ENCODE peak calls at places on chromosomes 5 and 9, in four cellular contexts. One of them, this sample, is unnamed.

GRCh38 chr5:58450811-58451629 is 8.9 kb downstream of the PLK2 start:
- DNase-seq in iPS DF 19.7: no peak
- DNase-seq in kidney tubule cell: peak
- DNase-seq in upper lobe of left lung: no peak
- DNase-seq in this sample: no peak

GRCh38 chr9:137988701-137989100 is 111.1 kb downstream of the CACNA1B start:
- DNase-seq in kidney tubule cell: no peak
- DNase-seq in upper lobe of left lung: no peak
- DNase-seq in iPS DF 19.7: no peak
- DNase-seq in this sample: no peak

GRCh38 chr5:51099173-51099853 is 283.9 kb upstream of the ISL1 start:
- DNase-seq in kidney tubule cell: no peak
- DNase-seq in iPS DF 19.7: no peak
- DNase-seq in upper lobe of left lung: no peak
- DNase-seq in this sample: no peak

GRCh38 chr5:57598756-57599155 is 116.1 kb upstream of the ACTBL2 start:
- DNase-seq in upper lobe of left lung: no peak
- DNase-seq in iPS DF 19.7: no peak
- DNase-seq in kidney tubule cell: peak
- DNase-seq in this sample: no peak

GRCh38 chr5:35101016-35101415 is 53.3 kb upstream of the AGXT2 start:
- DNase-seq in upper lobe of left lung: no peak
- DNase-seq in iPS DF 19.7: no peak
- DNase-seq in kidney tubule cell: no peak
- DNase-seq in this sample: no peak

GRCh38 chr9:100099722-100100042 is 639 bp downstream of the INVS start:
- DNase-seq in kidney tubule cell: no peak
- DNase-seq in upper lobe of left lung: peak
- DNase-seq in iPS DF 19.7: no peak
- DNase-seq in this sample: no peak

GRCh38 chr9:4596165-4596922 is 65.8 kb upstream of the PLPP6 start:
- DNase-seq in iPS DF 19.7: no peak
- DNase-seq in upper lobe of left lung: no peak
- DNase-seq in kidney tubule cell: no peak
- DNase-seq in this sample: peak

GRCh38 chr5:42950466-42951168 is 89.5 kb downstream of the ANXA2R start:
- DNase-seq in kidney tubule cell: peak
- DNase-seq in iPS DF 19.7: peak
- DNase-seq in upper lobe of left lung: peak
- DNase-seq in this sample: peak

GRCh38 chr5:134003957-134004625 is 684 bp downstream of the VDAC1 start:
- DNase-seq in upper lobe of left lung: peak
- DNase-seq in kidney tubule cell: peak
- DNase-seq in iPS DF 19.7: no peak
- DNase-seq in this sample: no peak

This sample was measured in T follicular helper cell.